ENCODE peak calls at places on chromosomes 3 and 15, in six cellular contexts. X, E, A, L, B and S are unnamed samples.

GRCh38 chr15:93358171-93359036 is 269.4 kb upstream of the RGMA start:
- DNase-seq in E (no peak), L (no peak), B (no peak), X (no peak), A (no peak), S (peak)

GRCh38 chr3:9507586-9508578 is 45.7 kb downstream of the LHFPL4 start:
- DNase-seq in E (no peak), A (no peak), B (no peak), L (no peak), X (no peak), S (no peak)

GRCh38 chr3:147407107-147407494 is 758 bp upstream of the ZIC4 start:
- DNase-seq in E (no peak), L (no peak), B (no peak), A (no peak), X (no peak), S (no peak)

GRCh38 chr15:48449734-48450133 is 118.5 kb downstream of the DUT start:
- DNase-seq in A (no peak), E (no peak), B (peak), X (no peak), L (no peak), S (no peak)

GRCh38 chr15:73786518-73786917 is 33.4 kb upstream of the INSYN1 start:
- DNase-seq in B (no peak), E (no peak), L (no peak), A (no peak), X (no peak), S (no peak)

GRCh38 chr3:21779909-21780308 is 28.9 kb upstream of the ZNF385D start:
- DNase-seq in X (no peak), L (no peak), B (no peak), A (no peak), E (no peak), S (no peak)

GRCh38 chr3:51967384-51968174 is at the start of gene PCBP4:
- DNase-seq in E (peak), L (no peak), X (no peak), A (peak), B (peak), S (peak)

GRCh38 chr3:70990190-70990589 is 593.3 kb downstream of the FOXP1 start:
- DNase-seq in B (no peak), E (no peak), X (no peak), A (no peak), L (no peak), S (peak)

GRCh38 chr15:101614001-101614585 is 38.1 kb downstream of the TM2D3 start:
- DNase-seq in B (no peak), A (peak), L (no peak), X (no peak), E (no peak), S (no peak)

GRCh38 chr3:150036780-150037179 is 66.1 kb upstream of the PFN2 start:
- DNase-seq in A (no peak), E (no peak), L (no peak), X (no peak), B (no peak), S (no peak)

GRCh38 chr15:49675051-49675450 is 54.2 kb downstream of the DTWD1 start:
- DNase-seq in E (peak), L (peak), X (no peak), A (no peak), B (peak), S (peak)

GRCh38 chr3:75001330-75001729 is 386.9 kb upstream of the CNTN3 start:
- DNase-seq in X (no peak), E (peak), A (peak), B (peak), L (peak), S (peak)
- TF ChIP-seq CTCF in X (no peak), E (peak), A (peak), B (peak), L (peak), S (peak)

DNA sequence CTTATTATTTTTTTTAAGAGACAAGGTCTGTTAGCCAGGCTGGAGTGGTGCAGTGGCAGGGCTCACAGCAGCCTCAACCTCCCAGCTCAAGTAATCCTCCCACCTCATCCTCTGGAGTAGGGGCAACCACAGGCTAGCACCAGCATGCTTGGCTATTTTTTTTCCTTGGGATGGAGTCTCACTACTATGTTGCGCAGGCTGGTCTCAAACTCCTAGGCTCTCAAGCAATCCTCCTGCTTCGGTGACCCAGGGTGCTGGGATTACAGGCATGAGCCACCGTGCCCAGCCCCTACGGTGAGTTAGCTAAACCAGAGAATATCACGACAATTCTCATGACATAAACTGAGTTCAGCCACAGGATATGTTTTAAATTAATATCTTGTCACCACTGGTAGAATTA is 2.0 kb downstream of the DCUN1D1 start:
- DNase-seq in L (no peak), E (no peak), X (no peak), A (no peak), B (no peak), S (no peak)
- H3K9ac ChIP-seq in L (no peak), E (peak), X (no peak), A (no peak), B (no peak), S (no peak)

GRCh38 chr3:3005345-3005744 is 104.8 kb downstream of the IL5RA start:
- DNase-seq in E (no peak), A (no peak), X (no peak), B (no peak), L (no peak), S (no peak)
- H3K4me3 ChIP-seq in E (no peak), A (no peak), X (no peak), B (no peak), L (no peak), S (no peak)

GRCh38 chr15:65286704-65287514 is at the start of gene PARP16:
- DNase-seq in B (peak), E (peak), A (peak), X (peak), L (peak), S (peak)
- TF ChIP-seq CTCF in B (peak), E (peak), A (peak), X (no peak), L (no peak), S (peak)

GRCh38 chr3:129824926-129825541 is 68.5 kb downstream of the TMCC1 start:
- DNase-seq in B (peak), X (peak), L (peak), A (peak), E (peak), S (peak)
- H3K9ac ChIP-seq in B (no peak), X (no peak), L (no peak), A (no peak), E (no peak), S (no peak)

DNA sequence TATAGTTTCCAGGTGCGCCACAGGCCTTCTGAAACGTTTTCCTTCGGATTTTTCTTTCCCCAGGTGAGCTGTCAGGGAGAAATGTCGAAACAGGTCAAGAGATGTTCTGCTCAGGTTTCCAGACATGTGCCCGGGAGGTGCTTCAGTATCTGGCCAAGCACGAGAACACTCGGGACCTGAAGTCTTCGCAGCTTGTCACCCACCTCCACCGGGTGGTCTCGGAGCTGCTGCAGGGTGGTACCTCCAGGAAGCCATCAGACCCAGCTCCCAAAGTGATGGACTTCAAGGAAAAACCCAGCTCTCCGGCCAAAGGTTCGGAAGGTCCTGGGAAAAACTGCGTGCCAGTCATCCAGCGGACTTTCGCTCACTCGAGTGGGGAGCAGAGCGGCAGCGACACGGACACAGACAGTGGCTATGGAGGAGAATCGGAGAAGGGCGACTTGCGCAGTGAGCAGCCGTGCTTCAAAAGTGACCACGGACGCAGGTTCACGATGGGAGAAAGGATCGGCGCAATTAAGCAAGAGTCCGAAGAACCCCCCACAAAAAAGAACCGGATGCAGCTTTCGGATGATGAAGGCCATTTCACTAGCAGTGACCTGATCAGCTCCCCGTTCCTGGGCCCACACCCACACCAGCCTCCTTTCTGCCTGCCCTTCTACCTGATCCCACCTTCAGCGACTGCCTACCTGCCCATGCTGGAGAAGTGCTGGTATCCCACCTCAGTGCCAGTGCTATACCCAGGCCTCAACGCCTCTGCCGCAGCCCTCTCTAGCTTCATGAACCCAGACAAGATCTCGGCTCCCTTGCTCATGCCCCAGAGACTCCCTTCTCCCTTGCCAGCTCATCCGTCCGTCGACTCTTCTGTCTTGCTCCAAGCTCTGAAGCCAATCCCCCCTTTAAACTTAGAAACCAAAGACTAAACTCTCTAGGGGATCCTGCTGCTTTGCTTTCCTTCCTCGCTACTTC is 3.8 kb downstream of the BHLHE40 start:
- DNase-seq in E (no peak), B (peak), A (no peak), X (no peak), L (peak), S (peak)
- H3K4me3 ChIP-seq in E (peak), B (peak), A (peak), X (peak), L (peak), S (no peak)

DNA sequence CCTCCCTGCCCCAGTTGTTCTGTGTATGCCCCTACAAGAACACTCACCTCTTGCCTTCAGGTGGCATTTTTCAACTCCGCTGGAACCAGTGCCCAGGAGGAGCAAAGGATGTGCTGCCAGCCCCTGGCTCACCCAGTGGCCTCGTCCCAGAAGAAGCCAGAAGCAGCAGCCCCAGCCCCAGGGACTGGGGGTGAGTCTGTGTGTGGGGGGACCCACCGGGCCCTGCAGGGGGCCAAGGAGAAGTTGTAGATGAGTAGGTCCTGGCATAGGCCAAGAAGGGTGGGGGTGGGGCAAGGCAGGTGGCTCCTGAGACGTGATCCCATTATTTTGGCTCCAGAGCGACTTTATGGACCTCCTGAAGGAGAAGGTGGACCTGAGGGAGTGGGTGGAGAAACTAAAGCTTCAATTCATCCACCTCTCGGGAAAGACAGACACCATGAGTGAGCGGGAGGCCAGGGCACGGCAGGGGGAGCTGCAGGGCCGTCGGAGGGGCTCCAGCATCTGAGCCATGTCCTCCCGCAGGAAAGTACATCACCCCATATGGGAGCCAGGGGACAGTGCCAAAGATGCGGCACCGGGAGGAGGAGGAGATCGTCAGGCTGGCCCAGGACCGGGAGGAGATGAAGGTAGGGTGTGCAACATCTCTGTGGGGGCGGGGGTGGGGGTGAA is 29.3 kb downstream of the NGRN start:
- DNase-seq in X (no peak), E (no peak), A (no peak), L (no peak), B (no peak), S (no peak)
- TF ChIP-seq CTCF in X (no peak), E (peak), A (no peak), L (no peak), B (no peak), S (no peak)